ENCODE peak calls at places on chromosome 6, in seven cellular contexts. One of them, this sample, is unnamed.

GRCh38 chr6:38248500-38249234 is 391.1 kb downstream of the BTBD9 start:
- DNase-seq in trophoblast cell: no peak
- DNase-seq in IMR-90: peak; percentile 33
- DNase-seq in mesenchymal stem cell: no peak
- DNase-seq in H1: no peak
- DNase-seq in H9: no peak
- DNase-seq in mesendoderm: no peak
- DNase-seq in this sample: no peak

GRCh38 chr6:221531-222349 is 70.5 kb upstream of the DUSP22 start:
- DNase-seq in H9: no peak
- DNase-seq in mesendoderm: no peak
- DNase-seq in IMR-90: peak; percentile 58
- DNase-seq in mesenchymal stem cell: no peak
- DNase-seq in H1: no peak
- DNase-seq in trophoblast cell: no peak
- DNase-seq in this sample: no peak

GRCh38 chr6:36595168-36595818 is 1.1 kb downstream of the SRSF3 start:
- DNase-seq in H1: no peak
- DNase-seq in mesenchymal stem cell: peak; percentile 72
- DNase-seq in IMR-90: peak; percentile 55
- DNase-seq in H9: no peak
- DNase-seq in trophoblast cell: no peak
- DNase-seq in mesendoderm: peak; percentile 68
- DNase-seq in this sample: no peak

GRCh38 chr6:149566372-149567193 is at the start of gene GINM1:
- DNase-seq in mesendoderm: peak; percentile 73
- DNase-seq in IMR-90: peak; percentile 15
- DNase-seq in H1: peak; percentile 80
- DNase-seq in trophoblast cell: peak; percentile 18
- DNase-seq in mesenchymal stem cell: peak; percentile 60
- DNase-seq in H9: peak; percentile 67
- DNase-seq in this sample: no peak

GRCh38 chr6:3627501-3627900 is 124.0 kb downstream of the PXDC1 start:
- DNase-seq in mesenchymal stem cell: no peak
- DNase-seq in IMR-90: no peak
- DNase-seq in trophoblast cell: no peak
- DNase-seq in mesendoderm: no peak
- DNase-seq in H9: no peak
- DNase-seq in H1: peak; percentile 41
- DNase-seq in this sample: no peak

GRCh38 chr6:8268156-8268555 is 165.8 kb upstream of the EEF1E1 start:
- DNase-seq in IMR-90: no peak
- DNase-seq in trophoblast cell: no peak
- DNase-seq in H9: no peak
- DNase-seq in mesendoderm: no peak
- DNase-seq in H1: no peak
- DNase-seq in mesenchymal stem cell: peak; percentile 0
- DNase-seq in this sample: no peak

GRCh38 chr6:26507658-26508057 is 7.6 kb downstream of the BTN1A1 start:
- DNase-seq in H9: no peak
- DNase-seq in IMR-90: no peak
- DNase-seq in trophoblast cell: no peak
- DNase-seq in mesendoderm: no peak
- DNase-seq in H1: no peak
- DNase-seq in mesenchymal stem cell: no peak
- DNase-seq in this sample: no peak

GRCh38 chr6:6918216-6918983 is 189.4 kb upstream of the RREB1 start:
- DNase-seq in mesendoderm: no peak
- DNase-seq in trophoblast cell: no peak
- DNase-seq in IMR-90: peak; percentile 59
- DNase-seq in mesenchymal stem cell: peak; percentile 36
- DNase-seq in H9: no peak
- DNase-seq in H1: no peak
- DNase-seq in this sample: no peak

DNA sequence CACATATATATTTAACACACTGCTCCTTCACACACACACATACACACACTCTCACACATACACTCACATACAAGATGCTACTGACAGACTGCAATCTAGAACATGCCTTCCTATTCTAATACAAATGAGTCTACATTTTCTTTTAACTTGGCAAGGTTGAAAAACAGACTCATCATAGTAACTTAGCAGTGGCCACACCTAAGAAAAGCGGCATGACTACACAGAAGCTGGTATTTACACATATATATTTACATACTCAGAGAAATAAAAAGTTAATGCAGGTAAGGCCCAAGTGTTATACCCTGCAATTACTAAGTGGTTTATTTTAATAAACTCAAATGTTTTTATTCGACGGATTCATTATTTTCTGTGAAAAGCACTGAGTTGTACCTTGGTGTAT is 209.3 kb downstream of the FOXC1 start:
- DNase-seq in H1: no peak
- DNase-seq in trophoblast cell: no peak
- DNase-seq in IMR-90: no peak
- DNase-seq in mesendoderm: no peak
- DNase-seq in H9: no peak
- DNase-seq in mesenchymal stem cell: no peak
- DNase-seq in this sample: no peak
- H3K23ac ChIP-seq in H1: no peak overlapping the region
- H3K23ac ChIP-seq in trophoblast cell: no peak overlapping the region
- H3K23ac ChIP-seq in IMR-90: no peak overlapping the region
- H3K23ac ChIP-seq in mesendoderm: no peak overlapping the region
- H3K23ac ChIP-seq in H9: no peak overlapping the region
- H3K23ac ChIP-seq in mesenchymal stem cell: no peak overlapping the region
- H3K23ac ChIP-seq in this sample: no peak overlapping the region

DNA sequence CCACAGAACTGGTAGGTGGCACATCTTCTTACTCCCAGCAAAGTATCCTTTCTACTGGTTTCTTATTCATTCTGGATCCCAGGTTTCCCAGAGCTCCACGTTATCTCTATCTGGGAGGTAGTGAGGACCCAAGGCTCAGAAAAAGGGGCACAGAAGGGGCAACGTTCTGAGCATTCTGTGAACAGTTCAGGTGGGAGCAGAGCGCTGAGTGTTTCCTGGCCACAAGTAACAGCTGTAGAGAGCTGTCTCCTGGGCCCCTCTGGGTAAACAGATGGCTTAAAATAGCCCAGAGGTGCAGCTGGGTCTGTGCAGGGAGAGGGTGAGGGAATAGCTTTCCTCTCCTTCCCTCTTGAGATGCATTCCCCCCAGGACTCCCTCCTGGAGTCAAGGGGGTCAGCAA is 2.1 kb downstream of the APOBEC2 start:
- DNase-seq in H1: no peak
- DNase-seq in H9: no peak
- DNase-seq in trophoblast cell: no peak
- DNase-seq in mesendoderm: no peak
- DNase-seq in IMR-90: peak; percentile 6
- DNase-seq in mesenchymal stem cell: peak; percentile 43
- DNase-seq in this sample: no peak
- H3K23ac ChIP-seq in H1: no peak overlapping the region
- H3K23ac ChIP-seq in H9: no peak overlapping the region
- H3K23ac ChIP-seq in trophoblast cell: no peak overlapping the region
- H3K23ac ChIP-seq in mesendoderm: no peak overlapping the region
- H3K23ac ChIP-seq in IMR-90: no peak overlapping the region
- H3K23ac ChIP-seq in mesenchymal stem cell: peak overlapping the region; percentile 5
- H3K23ac ChIP-seq in this sample: no peak overlapping the region

DNA sequence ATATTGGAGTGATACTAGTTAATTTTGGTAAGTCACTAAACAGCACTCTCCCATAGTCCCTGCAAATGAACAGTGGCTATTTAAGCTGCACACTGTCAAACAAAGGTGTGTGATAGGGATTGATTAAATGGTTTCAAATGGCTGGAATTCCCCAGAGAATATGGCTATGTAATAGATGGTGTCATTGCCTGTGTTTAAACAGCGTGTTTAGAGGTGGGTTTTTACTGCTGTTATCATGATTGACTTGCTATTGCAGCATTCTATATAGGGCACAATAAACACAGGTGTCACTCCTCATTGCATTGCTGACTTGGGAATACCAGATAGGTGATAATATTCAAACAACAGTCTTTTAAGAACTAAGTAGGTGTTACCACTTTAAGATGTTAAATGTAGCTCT is 171.7 kb upstream of the MAN1A1 start:
- DNase-seq in mesendoderm: no peak
- DNase-seq in trophoblast cell: no peak
- DNase-seq in H9: no peak
- DNase-seq in H1: no peak
- DNase-seq in mesenchymal stem cell: no peak
- DNase-seq in IMR-90: no peak
- DNase-seq in this sample: no peak
- H3K23ac ChIP-seq in mesendoderm: no peak overlapping the region
- H3K23ac ChIP-seq in trophoblast cell: no peak overlapping the region
- H3K23ac ChIP-seq in H9: no peak overlapping the region
- H3K23ac ChIP-seq in H1: no peak overlapping the region
- H3K23ac ChIP-seq in mesenchymal stem cell: no peak overlapping the region
- H3K23ac ChIP-seq in IMR-90: no peak overlapping the region
- H3K23ac ChIP-seq in this sample: no peak overlapping the region

DNA sequence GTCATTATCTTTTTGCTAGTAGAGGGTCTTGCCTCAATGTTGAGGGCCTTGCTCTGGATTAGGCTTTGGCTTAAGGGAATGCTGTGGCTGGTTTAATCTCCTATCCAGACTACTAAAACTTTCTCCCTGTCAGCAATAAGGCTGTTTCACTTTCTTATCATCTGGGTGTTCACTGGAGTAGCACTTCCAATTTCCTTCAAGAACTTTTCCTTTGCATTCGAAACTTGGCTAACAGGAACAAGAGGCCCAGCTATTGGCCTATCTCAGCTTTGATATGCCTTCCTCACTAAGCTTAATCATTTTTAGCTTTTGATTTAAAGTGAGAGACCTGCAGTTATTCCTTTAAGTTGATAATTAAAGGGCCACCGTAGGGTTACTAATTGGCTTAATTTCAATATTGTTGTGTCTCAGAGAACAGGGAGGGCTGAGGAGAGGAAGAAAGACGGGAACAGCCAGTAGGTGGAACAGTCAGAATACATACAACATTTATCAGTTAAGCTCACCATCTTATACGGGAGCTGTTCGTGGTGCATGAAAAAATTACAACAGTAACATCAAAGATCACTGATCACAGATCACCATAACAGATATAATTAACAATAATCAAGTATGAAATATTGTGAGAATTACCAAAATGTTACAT is 186.7 kb downstream of the PTPRK start:
- DNase-seq in mesendoderm: no peak
- DNase-seq in IMR-90: no peak
- DNase-seq in mesenchymal stem cell: no peak
- DNase-seq in H9: no peak
- DNase-seq in trophoblast cell: no peak
- DNase-seq in H1: no peak
- DNase-seq in this sample: no peak
- H3K23ac ChIP-seq in mesendoderm: no peak overlapping the region
- H3K23ac ChIP-seq in IMR-90: no peak overlapping the region
- H3K23ac ChIP-seq in mesenchymal stem cell: no peak overlapping the region
- H3K23ac ChIP-seq in H9: no peak overlapping the region
- H3K23ac ChIP-seq in trophoblast cell: no peak overlapping the region
- H3K23ac ChIP-seq in H1: no peak overlapping the region
- H3K23ac ChIP-seq in this sample: no peak overlapping the region

GRCh38 chr6:136440187-136440582 is 110.0 kb downstream of the MAP7 start:
- DNase-seq in mesendoderm: no peak
- DNase-seq in IMR-90: no peak
- DNase-seq in H1: no peak
- DNase-seq in mesenchymal stem cell: no peak
- DNase-seq in H9: no peak
- DNase-seq in trophoblast cell: no peak
- DNase-seq in this sample: no peak

GRCh38 chr6:136437246-136437645 is 113.0 kb downstream of the MAP7 start:
- DNase-seq in IMR-90: no peak
- DNase-seq in H9: no peak
- DNase-seq in mesenchymal stem cell: no peak
- DNase-seq in trophoblast cell: no peak
- DNase-seq in H1: no peak
- DNase-seq in mesendoderm: no peak
- DNase-seq in this sample: no peak

GRCh38 chr6:136438445-136438844 is 111.8 kb downstream of the MAP7 start:
- DNase-seq in H1: no peak
- DNase-seq in IMR-90: no peak
- DNase-seq in trophoblast cell: no peak
- DNase-seq in mesendoderm: no peak
- DNase-seq in mesenchymal stem cell: no peak
- DNase-seq in H9: no peak
- DNase-seq in this sample: no peak

GRCh38 chr6:136435096-136435495 is 115.1 kb downstream of the MAP7 start:
- DNase-seq in H1: no peak
- DNase-seq in mesenchymal stem cell: no peak
- DNase-seq in H9: no peak
- DNase-seq in mesendoderm: no peak
- DNase-seq in trophoblast cell: no peak
- DNase-seq in IMR-90: no peak
- DNase-seq in this sample: no peak

GRCh38 chr6:136439514-136440186 is 110.6 kb downstream of the MAP7 start:
- DNase-seq in mesenchymal stem cell: no peak
- DNase-seq in IMR-90: no peak
- DNase-seq in H9: no peak
- DNase-seq in mesendoderm: no peak
- DNase-seq in H1: no peak
- DNase-seq in trophoblast cell: no peak
- DNase-seq in this sample: no peak
- H3K23ac ChIP-seq in mesenchymal stem cell: no peak overlapping the region
- H3K23ac ChIP-seq in IMR-90: no peak overlapping the region
- H3K23ac ChIP-seq in H9: no peak overlapping the region
- H3K23ac ChIP-seq in mesendoderm: no peak overlapping the region
- H3K23ac ChIP-seq in H1: no peak overlapping the region
- H3K23ac ChIP-seq in trophoblast cell: no peak overlapping the region
- H3K23ac ChIP-seq in this sample: no peak overlapping the region

DNA sequence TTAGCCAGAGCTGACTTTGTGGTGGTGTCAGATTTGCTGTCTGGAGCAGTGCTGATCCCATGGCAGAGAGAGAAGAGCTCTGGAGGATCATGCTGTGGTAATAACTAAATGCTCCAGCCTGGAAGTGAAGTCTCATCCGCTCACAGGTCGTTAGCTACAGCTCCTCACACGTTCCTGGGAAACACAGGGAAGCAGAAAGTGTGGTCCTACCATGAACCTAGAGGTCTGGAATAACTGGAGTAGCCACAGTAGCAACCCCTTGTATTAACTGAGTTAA is 2.7 kb downstream of the HIVEP1 start:
- DNase-seq in mesenchymal stem cell: no peak
- DNase-seq in H9: no peak
- DNase-seq in IMR-90: no peak
- DNase-seq in trophoblast cell: no peak
- DNase-seq in mesendoderm: peak; percentile 50
- DNase-seq in H1: no peak
- DNase-seq in this sample: no peak
- H3K23ac ChIP-seq in mesenchymal stem cell: no peak overlapping the region
- H3K23ac ChIP-seq in H9: no peak overlapping the region
- H3K23ac ChIP-seq in IMR-90: no peak overlapping the region
- H3K23ac ChIP-seq in trophoblast cell: no peak overlapping the region
- H3K23ac ChIP-seq in mesendoderm: no peak overlapping the region
- H3K23ac ChIP-seq in H1: no peak overlapping the region
- H3K23ac ChIP-seq in this sample: no peak overlapping the region

DNA sequence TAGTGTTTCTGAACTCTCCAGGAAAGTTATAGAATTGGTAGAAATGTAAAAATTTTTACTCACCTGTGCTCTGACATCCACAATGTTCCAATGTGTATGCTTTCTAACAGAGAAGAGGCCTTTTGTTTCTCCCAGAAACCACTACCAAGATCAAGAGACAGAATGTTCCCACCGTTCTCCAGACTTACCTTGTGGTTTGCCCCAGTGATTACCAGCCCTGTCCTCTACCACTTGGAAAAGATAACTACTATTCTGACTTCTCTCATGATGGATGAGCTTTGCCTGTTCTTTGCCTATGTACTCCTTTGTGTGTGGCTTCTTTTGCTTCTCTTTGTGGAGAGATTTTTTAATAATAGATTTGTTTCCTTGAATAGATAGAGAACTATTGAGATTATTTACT is 173.0 kb upstream of the SCGN start:
- DNase-seq in mesenchymal stem cell: no peak
- DNase-seq in H1: no peak
- DNase-seq in H9: no peak
- DNase-seq in trophoblast cell: no peak
- DNase-seq in IMR-90: no peak
- DNase-seq in mesendoderm: no peak
- DNase-seq in this sample: no peak
- H3K23ac ChIP-seq in mesenchymal stem cell: no peak overlapping the region
- H3K23ac ChIP-seq in H1: no peak overlapping the region
- H3K23ac ChIP-seq in H9: no peak overlapping the region
- H3K23ac ChIP-seq in trophoblast cell: no peak overlapping the region
- H3K23ac ChIP-seq in IMR-90: no peak overlapping the region
- H3K23ac ChIP-seq in mesendoderm: no peak overlapping the region
- H3K23ac ChIP-seq in this sample: no peak overlapping the region